ENCODE peak calls at places on chromosomes 2 and 18, in seven cellular contexts. Q, D, U, B, G, O and T are unnamed samples.

GRCh38 chr2:72129676-72130340 is 17.9 kb downstream of the CYP26B1 start:
- DNase-seq in Q (peak; percentile 40), D (no peak), U (no peak), B (no peak), G (no peak), O (peak; percentile 21), T (peak; percentile 45)

GRCh38 chr2:161019311-161019710 is 140.9 kb upstream of the TANK start:
- DNase-seq in Q (no peak), D (no peak), U (no peak), B (no peak), G (no peak), O (no peak), T (no peak)

GRCh38 chr2:26763019-26763418 is 1.1 kb upstream of the SLC35F6 start:
- DNase-seq in Q (no peak), D (no peak), U (no peak), B (peak; percentile 21), G (no peak), O (no peak), T (no peak)

GRCh38 chr18:22913861-22914260 is 19.3 kb upstream of the RBBP8 start:
- DNase-seq in Q (peak; percentile 80), D (no peak), U (peak; percentile 57), B (no peak), G (no peak), O (no peak), T (peak; percentile 36)

GRCh38 chr2:24774373-24774772 is 18.8 kb downstream of the PTRHD1 start:
- DNase-seq in Q (no peak), D (no peak), U (no peak), B (no peak), G (no peak), O (no peak), T (no peak)

GRCh38 chr18:59054892-59055291 is 84.8 kb upstream of the SEC11C start:
- DNase-seq in Q (no peak), D (no peak), U (no peak), B (no peak), G (no peak), O (no peak), T (no peak)

GRCh38 chr2:237927135-237927534 is 39.7 kb upstream of the UBE2F start:
- DNase-seq in Q (no peak), D (peak; percentile 36), U (no peak), B (no peak), G (no peak), O (no peak), T (peak; percentile 8)

GRCh38 chr2:219215871-219216536 is 2.8 kb downstream of the ABCB6 start:
- DNase-seq in Q (no peak), D (no peak), U (no peak), B (no peak), G (no peak), O (no peak), T (no peak)

GRCh38 chr2:62038980-62039771 is 133.7 kb downstream of the COMMD1 start:
- DNase-seq in Q (no peak), D (peak; percentile 58), U (no peak), B (no peak), G (no peak), O (no peak), T (peak; percentile 29)

GRCh38 chr18:28050561-28050960 is 126.4 kb downstream of the CDH2 start:
- DNase-seq in Q (no peak), D (no peak), U (no peak), B (no peak), G (no peak), O (no peak), T (no peak)

GRCh38 chr18:55778731-55779460 is 190.9 kb upstream of the TCF4 start:
- DNase-seq in Q (no peak), D (no peak), U (no peak), B (no peak), G (no peak), O (no peak), T (no peak)

GRCh38 chr2:96760986-96761832 is 507 bp downstream of the CNNM4 start:
- DNase-seq in Q (no peak), D (peak; percentile 29), U (peak; percentile 80), B (peak; percentile 69), G (no peak), O (peak; percentile 51), T (no peak)

GRCh38 chr18:76686737-76687231 is 135.6 kb upstream of the ZNF236 start:
- DNase-seq in Q (no peak), D (peak; percentile 62), U (no peak), B (peak; percentile 55), G (peak; percentile 27), O (peak; percentile 65), T (peak; percentile 59)

GRCh38 chr2:223588251-223588650 is 13.9 kb downstream of the SCG2 start:
- DNase-seq in Q (no peak), D (no peak), U (no peak), B (no peak), G (no peak), O (no peak), T (no peak)

GRCh38 chr2:38443021-38443541 is 66.0 kb upstream of the ATL2 start:
- DNase-seq in Q (no peak), D (no peak), U (no peak), B (no peak), G (no peak), O (no peak), T (no peak)

GRCh38 chr2:102848366-102848839 is 86.6 kb downstream of the TMEM182 start:
- DNase-seq in Q (peak; percentile 79), D (peak; percentile 13), U (peak; percentile 74), B (peak; percentile 93), G (peak; percentile 67), O (peak; percentile 90), T (peak; percentile 82)

GRCh38 chr2:47862949-47863348 is 43.3 kb downstream of the FBXO11 start:
- DNase-seq in Q (no peak), D (no peak), U (no peak), B (no peak), G (no peak), O (no peak), T (no peak)

GRCh38 chr2:180374502-180375281 is 367.6 kb upstream of the CWC22 start:
- DNase-seq in Q (no peak), D (no peak), U (no peak), B (no peak), G (no peak), O (no peak), T (no peak)

GRCh38 chr2:1826188-1826905 is 82.0 kb upstream of the PXDN start:
- DNase-seq in Q (no peak), D (no peak), U (no peak), B (no peak), G (no peak), O (no peak), T (no peak)

GRCh38 chr2:70362661-70363060 is 60.8 kb upstream of the FAM136A start:
- DNase-seq in Q (no peak), D (no peak), U (no peak), B (no peak), G (no peak), O (no peak), T (no peak)

GRCh38 chr2:27162151-27163121 is 13.6 kb downstream of the TCF23 start:
- DNase-seq in Q (no peak), D (no peak), U (no peak), B (no peak), G (no peak), O (no peak), T (no peak)

GRCh38 chr18:11859903-11860407 is 8.7 kb downstream of the CHMP1B start:
- DNase-seq in Q (peak; percentile 86), D (no peak), U (no peak), B (no peak), G (peak; percentile 71), O (no peak), T (peak; percentile 92)

GRCh38 chr2:202870431-202871160 is 970 bp downstream of the ICA1L start:
- DNase-seq in Q (peak; percentile 83), D (peak; percentile 85), U (peak; percentile 68), B (peak; percentile 67), G (peak; percentile 78), O (peak; percentile 57), T (peak; percentile 81)